ENCODE peak calls at places on chromosome 15, in five cellular contexts. Q, G, M, R and X are unnamed samples. For H3K27me3, the result is how much of the 10 kb centered on the place peaks cover.

GRCh38 chr15:72235298-72235697 is 4.3 kb upstream of the PKM start:
- DNase-seq in Q (no peak), G (no peak), R (no peak), M (no peak), X (no peak)

GRCh38 chr15:38002883-38003477 is 68.5 kb downstream of the TMCO5A start:
- DNase-seq in M (peak), Q (peak), G (peak), R (peak), X (no peak)

GRCh38 chr15:72961326-72961725 is 90.9 kb upstream of the NEO1 start:
- DNase-seq in G (no peak), R (no peak), M (no peak), Q (no peak), X (no peak)

GRCh38 chr15:98650871-98651481 is 2.6 kb downstream of the IGF1R start:
- DNase-seq in G (peak), Q (peak), R (no peak), M (peak), X (peak)

GRCh38 chr15:88572030-88572333 is 25.5 kb upstream of the DET1 start:
- DNase-seq in G (no peak), Q (no peak), M (no peak), R (no peak), X (no peak)

GRCh38 chr15:59457103-59457502 is 19.1 kb downstream of the FAM81A start:
- DNase-seq in Q (no peak), R (no peak), M (no peak), G (peak), X (no peak)

GRCh38 chr15:33083232-33084006 is 111.1 kb downstream of the FMN1 start:
- DNase-seq in R (no peak), M (no peak), G (peak), Q (no peak), X (no peak)

GRCh38 chr15:31434418-31435255 is 108.0 kb downstream of the KLF13 start:
- DNase-seq in G (peak), R (peak), M (peak), Q (no peak), X (peak)

GRCh38 chr15:45638641-45639040 is 3.8 kb downstream of the SQOR start:
- DNase-seq in M (no peak), R (no peak), G (peak), Q (no peak), X (no peak)

GRCh38 chr15:86863226-86863915 is 783.7 kb downstream of the AGBL1 start:
- DNase-seq in R (no peak), Q (no peak), G (peak), M (no peak), X (peak)

GRCh38 chr15:56351362-56351761 is 13.9 kb upstream of the TEX9 start:
- DNase-seq in R (no peak), G (no peak), Q (no peak), M (no peak), X (no peak)

GRCh38 chr15:44536298-44536961 is 517 bp upstream of the EIF3J start:
- DNase-seq in Q (peak), M (peak), R (peak), G (peak), X (peak)

GRCh38 chr15:39592500-39592899 is 11.6 kb downstream of the THBS1 start:
- DNase-seq in M (no peak), Q (no peak), R (no peak), G (peak), X (peak)

GRCh38 chr15:39426552-39427532 is 154.0 kb upstream of the THBS1 start:
- DNase-seq in G (peak), M (peak), R (peak), Q (no peak), X (peak)

GRCh38 chr15:98954411-98954810 is 53.2 kb downstream of the PGPEP1L start:
- DNase-seq in M (peak), G (no peak), Q (peak), R (peak), X (peak)

GRCh38 chr15:77852241-77853007 is 219.7 kb upstream of the LINGO1 start:
- DNase-seq in M (no peak), R (no peak), Q (no peak), G (no peak), X (no peak)

GRCh38 chr15:32029862-32030781 is at the start of gene CHRNA7:
- DNase-seq in M (no peak), Q (peak), R (peak), G (peak), X (peak)

GRCh38 chr15:93362203-93362602 is 273.2 kb upstream of the RGMA start:
- DNase-seq in M (no peak), G (no peak), Q (no peak), R (no peak), X (no peak)

DNA sequence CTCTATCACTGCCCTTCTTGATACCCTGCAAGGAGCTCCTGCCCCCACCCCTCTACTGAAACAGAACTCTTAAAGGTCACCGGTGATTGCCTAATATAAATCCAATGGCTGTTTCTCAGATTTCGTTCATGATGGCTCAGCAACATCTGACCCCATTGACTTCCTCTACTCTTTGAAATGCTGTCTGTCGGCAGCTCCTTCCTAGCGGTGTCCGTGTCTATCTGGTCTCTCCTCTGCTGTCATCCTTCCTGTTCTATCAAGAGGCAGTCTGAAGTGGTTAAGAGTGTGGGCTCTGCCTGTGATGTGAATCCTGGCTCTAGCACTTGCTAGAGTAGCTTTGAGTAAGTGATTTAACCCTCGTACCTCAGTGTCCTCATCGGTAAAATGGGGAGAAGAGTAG is 5.5 kb downstream of the TMEM266 start:
- DNase-seq in R (no peak), G (no peak), M (peak), Q (no peak), X (no peak)
- H3K27me3 ChIP-seq in R (half or more), G (under half), M (under half), Q (under half), X (half or more)

GRCh38 chr15:78881681-78882080 is 9.0 kb downstream of the MORF4L1 start:
- DNase-seq in Q (no peak), M (no peak), R (no peak), G (no peak), X (no peak)

GRCh38 chr15:78878356-78878755 is 5.7 kb downstream of the MORF4L1 start:
- DNase-seq in R (no peak), M (no peak), Q (no peak), G (peak), X (no peak)

GRCh38 chr15:78880828-78881227 is 8.1 kb downstream of the MORF4L1 start:
- DNase-seq in M (no peak), Q (no peak), R (no peak), G (no peak), X (no peak)

GRCh38 chr15:78880242-78880533 is 7.5 kb downstream of the MORF4L1 start:
- DNase-seq in G (peak), M (no peak), R (no peak), Q (no peak), X (no peak)

DNA sequence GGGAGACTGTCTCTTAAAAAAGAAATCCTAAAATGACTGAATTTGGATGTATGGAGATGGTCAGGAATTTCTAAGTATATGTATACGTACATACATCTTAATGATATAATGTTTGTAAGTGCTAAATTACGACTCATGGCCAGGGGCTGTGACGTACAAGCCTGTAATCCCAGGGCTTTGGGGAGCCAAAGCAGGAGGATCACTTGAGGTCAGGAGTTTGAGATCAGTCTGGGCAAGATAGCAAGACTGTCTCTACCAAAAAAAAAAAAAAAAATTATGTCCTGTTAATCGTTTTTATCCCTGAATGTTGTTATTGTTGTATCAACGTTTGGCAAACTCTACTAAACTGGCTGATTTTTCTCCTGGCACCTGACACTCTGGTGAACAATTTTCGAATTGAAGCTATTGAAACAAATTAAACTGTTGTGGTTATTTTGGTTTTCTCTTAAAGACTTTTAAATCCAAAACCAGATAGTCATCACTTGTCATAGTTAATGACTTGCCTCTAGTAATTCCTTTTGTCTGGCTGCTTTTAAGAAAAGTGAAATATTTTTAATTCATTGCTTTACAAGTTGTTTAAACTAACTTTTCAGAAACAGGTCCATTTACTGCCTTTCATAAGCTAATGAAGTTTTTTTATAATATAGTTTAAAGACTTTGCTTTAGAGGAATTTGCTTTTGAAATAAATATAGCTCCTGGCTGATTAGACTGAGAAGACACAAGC is 7.0 kb downstream of the MORF4L1 start:
- DNase-seq in M (no peak), G (no peak), Q (no peak), R (no peak), X (no peak)
- H3K27ac ChIP-seq in M (no peak), G (peak), Q (no peak), R (peak), X (peak)

GRCh38 chr15:101549647-101550046 is 60.1 kb upstream of the PCSK6 start:
- DNase-seq in G (no peak), M (no peak), R (no peak), Q (no peak), X (no peak)
- H3K27me3 ChIP-seq in G (under half), M (under half), R (under half), Q (under half), X (under half)

DNA sequence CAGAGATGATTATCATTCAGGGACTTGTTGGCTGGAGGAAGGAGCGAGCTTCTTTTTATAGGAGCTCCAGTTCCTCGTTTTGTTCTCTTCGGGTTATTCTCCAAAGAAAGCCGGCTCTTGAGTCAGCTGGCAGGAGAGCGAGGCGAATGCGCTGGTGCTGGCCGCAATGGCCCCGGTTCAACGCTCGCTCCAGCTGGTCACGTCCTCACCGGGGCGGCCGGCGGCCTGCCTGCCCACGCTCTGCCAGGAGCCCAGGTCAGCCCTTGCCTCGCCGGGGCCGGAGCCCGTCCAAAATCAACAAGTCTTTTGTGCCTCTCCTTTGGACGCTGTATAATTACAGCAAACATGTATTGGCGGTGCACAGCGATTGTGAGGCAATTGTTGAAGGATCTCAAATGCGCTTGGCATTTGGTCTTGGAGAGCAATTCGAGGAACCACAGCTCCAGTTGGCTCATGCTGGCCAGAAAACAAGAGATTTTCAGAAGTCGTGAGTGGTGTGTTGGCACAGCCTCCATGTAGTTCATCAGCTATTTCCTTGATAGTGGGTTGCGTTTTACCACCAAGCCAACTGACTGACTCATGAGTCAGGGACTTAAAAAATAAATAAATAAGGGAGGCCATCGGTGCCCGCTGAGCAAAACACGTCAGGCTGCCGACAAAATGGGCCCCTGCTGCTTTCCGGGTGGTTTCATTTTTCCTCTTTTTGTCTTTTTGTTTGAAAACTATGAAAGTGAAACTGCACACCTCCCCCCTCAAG is 288.5 kb downstream of the UACA start:
- DNase-seq in G (peak), M (peak), R (peak), Q (no peak), X (peak)
- H3K27ac ChIP-seq in G (peak), M (peak), R (peak), Q (peak), X (peak)

DNA sequence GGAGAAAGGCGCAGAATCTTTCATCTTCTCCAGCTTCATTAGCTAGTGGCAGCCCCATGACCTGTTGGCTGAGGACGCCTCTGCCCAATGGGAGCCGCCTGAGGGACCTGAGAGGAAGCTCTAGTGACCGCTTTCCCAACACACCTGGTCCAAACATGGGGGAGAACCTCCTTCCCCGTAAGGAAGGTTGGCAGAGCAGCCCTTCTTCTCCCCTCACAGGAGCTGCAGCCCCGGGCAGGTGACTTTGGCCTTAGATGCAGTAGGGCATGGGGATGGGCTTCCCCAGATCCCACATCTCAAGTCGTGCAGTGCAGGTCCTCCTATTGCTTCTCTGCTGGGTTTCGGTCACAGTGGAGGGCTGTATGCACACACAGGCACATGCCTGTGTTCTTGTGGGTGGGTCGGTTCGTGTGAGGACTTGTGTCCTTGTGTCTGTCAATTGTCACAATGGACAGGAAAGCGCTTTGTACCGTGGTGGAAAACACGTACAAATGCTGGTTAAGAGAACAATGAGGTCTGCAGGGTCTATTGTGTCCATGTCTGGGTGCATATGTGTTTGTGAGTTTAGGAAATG is 1.3 kb downstream of the ISLR2 start:
- DNase-seq in G (no peak), R (no peak), M (no peak), Q (no peak), X (no peak)
- H3K27me3 ChIP-seq in G (half or more), R (half or more), M (half or more), Q (under half), X (half or more)